ENCODE peak calls at places on chromosomes 11 and 22, in six cellular contexts. One of them, this sample, is unnamed.

GRCh38 chr22:30422481-30423295 is 2.9 kb upstream of the MTFP1 start:
- DNase-seq in testis: peak
- DNase-seq in uterus: peak
- DNase-seq in suprapubic skin: peak
- DNase-seq in fibroblast of lung: peak
- DNase-seq in tibial artery: peak
- DNase-seq in this sample: peak

GRCh38 chr11:78957481-78958245 is 383.0 kb upstream of the NARS2 start:
- DNase-seq in testis: no peak
- DNase-seq in uterus: no peak
- DNase-seq in suprapubic skin: no peak
- DNase-seq in fibroblast of lung: peak
- DNase-seq in tibial artery: no peak
- DNase-seq in this sample: no peak

GRCh38 chr22:30481711-30482110 is 9.9 kb upstream of the SEC14L3 start:
- DNase-seq in testis: no peak
- DNase-seq in uterus: no peak
- DNase-seq in suprapubic skin: no peak
- DNase-seq in fibroblast of lung: peak
- DNase-seq in tibial artery: no peak
- DNase-seq in this sample: no peak

GRCh38 chr11:78179459-78180071 is 8.9 kb downstream of the KCTD21 start:
- DNase-seq in testis: no peak
- DNase-seq in uterus: no peak
- DNase-seq in suprapubic skin: no peak
- DNase-seq in fibroblast of lung: no peak
- DNase-seq in tibial artery: no peak
- DNase-seq in this sample: no peak

GRCh38 chr11:281486-282161 is 3.4 kb downstream of the NLRP6 start:
- DNase-seq in testis: peak
- DNase-seq in uterus: no peak
- DNase-seq in suprapubic skin: peak
- DNase-seq in fibroblast of lung: no peak
- DNase-seq in tibial artery: no peak
- DNase-seq in this sample: no peak

GRCh38 chr22:49959782-49960158 is 802 bp upstream of the PIM3 start:
- DNase-seq in testis: no peak
- DNase-seq in uterus: no peak
- DNase-seq in suprapubic skin: no peak
- DNase-seq in fibroblast of lung: no peak
- DNase-seq in tibial artery: no peak
- DNase-seq in this sample: no peak

GRCh38 chr11:30392221-30392784 is 69.4 kb downstream of the ARL14EP start:
- DNase-seq in testis: peak
- DNase-seq in uterus: no peak
- DNase-seq in suprapubic skin: no peak
- DNase-seq in fibroblast of lung: peak
- DNase-seq in tibial artery: no peak
- DNase-seq in this sample: no peak

GRCh38 chr11:1628506-1629325 is 859 bp upstream of the KRTAP5-5 start:
- DNase-seq in testis: peak
- DNase-seq in uterus: no peak
- DNase-seq in suprapubic skin: no peak
- DNase-seq in fibroblast of lung: peak
- DNase-seq in tibial artery: no peak
- DNase-seq in this sample: no peak

GRCh38 chr11:29333993-29334780 is 682.6 kb downstream of the KCNA4 start:
- DNase-seq in testis: no peak
- DNase-seq in uterus: no peak
- DNase-seq in suprapubic skin: no peak
- DNase-seq in fibroblast of lung: peak
- DNase-seq in tibial artery: no peak
- DNase-seq in this sample: no peak

GRCh38 chr11:127651888-127652221 is 651.3 kb upstream of the KIRREL3 start:
- DNase-seq in testis: no peak
- DNase-seq in uterus: no peak
- DNase-seq in suprapubic skin: no peak
- DNase-seq in fibroblast of lung: peak
- DNase-seq in tibial artery: no peak
- DNase-seq in this sample: no peak

GRCh38 chr22:25077964-25078363 is 121.7 kb upstream of the CRYBB3 start:
- DNase-seq in testis: no peak
- DNase-seq in uterus: no peak
- DNase-seq in suprapubic skin: no peak
- DNase-seq in fibroblast of lung: no peak
- DNase-seq in tibial artery: no peak
- DNase-seq in this sample: no peak

GRCh38 chr11:47611240-47611863 is 17.1 kb upstream of the C1QTNF4 start:
- DNase-seq in testis: no peak
- DNase-seq in uterus: no peak
- DNase-seq in suprapubic skin: peak
- DNase-seq in fibroblast of lung: no peak
- DNase-seq in tibial artery: no peak
- DNase-seq in this sample: no peak

GRCh38 chr11:47615249-47615648 is 21.0 kb upstream of the C1QTNF4 start:
- DNase-seq in testis: no peak
- DNase-seq in uterus: no peak
- DNase-seq in suprapubic skin: no peak
- DNase-seq in fibroblast of lung: no peak
- DNase-seq in tibial artery: no peak
- DNase-seq in this sample: no peak

GRCh38 chr22:19713650-19714319 is 518 bp upstream of the SEPTIN5 start:
- DNase-seq in testis: no peak
- DNase-seq in uterus: no peak
- DNase-seq in suprapubic skin: no peak
- DNase-seq in fibroblast of lung: no peak
- DNase-seq in tibial artery: no peak
- DNase-seq in this sample: no peak

GRCh38 chr11:44611687-44612437 is 46.4 kb downstream of the CD82 start:
- DNase-seq in testis: no peak
- DNase-seq in uterus: no peak
- DNase-seq in suprapubic skin: no peak
- DNase-seq in fibroblast of lung: no peak
- DNase-seq in tibial artery: no peak
- DNase-seq in this sample: no peak

GRCh38 chr11:2582958-2583604 is 116.7 kb downstream of the KCNQ1OT1 start:
- DNase-seq in testis: peak
- DNase-seq in uterus: no peak
- DNase-seq in suprapubic skin: peak
- DNase-seq in fibroblast of lung: no peak
- DNase-seq in tibial artery: peak
- DNase-seq in this sample: peak

GRCh38 chr11:63862923-63863322 is 24.0 kb downstream of the MARK2 start:
- DNase-seq in testis: no peak
- DNase-seq in uterus: no peak
- DNase-seq in suprapubic skin: no peak
- DNase-seq in fibroblast of lung: no peak
- DNase-seq in tibial artery: no peak
- DNase-seq in this sample: no peak

GRCh38 chr11:83070878-83071640 is 638 bp downstream of the RAB30 start:
- DNase-seq in testis: peak
- DNase-seq in uterus: peak
- DNase-seq in suprapubic skin: no peak
- DNase-seq in fibroblast of lung: peak
- DNase-seq in tibial artery: peak
- DNase-seq in this sample: no peak

GRCh38 chr11:57482782-57483569 is 22.6 kb downstream of the RTN4RL2 start:
- DNase-seq in testis: peak
- DNase-seq in uterus: no peak
- DNase-seq in suprapubic skin: no peak
- DNase-seq in fibroblast of lung: no peak
- DNase-seq in tibial artery: no peak
- DNase-seq in this sample: no peak

GRCh38 chr22:49586244-49586748 is 241.4 kb downstream of the BRD1 start:
- DNase-seq in testis: no peak
- DNase-seq in uterus: no peak
- DNase-seq in suprapubic skin: no peak
- DNase-seq in fibroblast of lung: no peak
- DNase-seq in tibial artery: no peak
- DNase-seq in this sample: no peak

GRCh38 chr11:12278766-12279671 is 98.4 kb upstream of the PARVA start:
- DNase-seq in testis: no peak
- DNase-seq in uterus: no peak
- DNase-seq in suprapubic skin: peak
- DNase-seq in fibroblast of lung: no peak
- DNase-seq in tibial artery: no peak
- DNase-seq in this sample: no peak

GRCh38 chr11:66063900-66064299 is 6.2 kb upstream of the PACS1 start:
- DNase-seq in testis: no peak
- DNase-seq in uterus: no peak
- DNase-seq in suprapubic skin: no peak
- DNase-seq in fibroblast of lung: no peak
- DNase-seq in tibial artery: no peak
- DNase-seq in this sample: no peak

GRCh38 chr11:57324154-57324885 is 432 bp downstream of the TNKS1BP1 start:
- DNase-seq in testis: peak
- DNase-seq in uterus: peak
- DNase-seq in suprapubic skin: no peak
- DNase-seq in fibroblast of lung: peak
- DNase-seq in tibial artery: no peak
- DNase-seq in this sample: no peak

GRCh38 chr11:32187106-32187505 is 96.2 kb downstream of the RCN1 start:
- DNase-seq in testis: no peak
- DNase-seq in uterus: no peak
- DNase-seq in suprapubic skin: no peak
- DNase-seq in fibroblast of lung: no peak
- DNase-seq in tibial artery: no peak
- DNase-seq in this sample: no peak

GRCh38 chr11:32183512-32183911 is 92.6 kb downstream of the RCN1 start:
- DNase-seq in testis: no peak
- DNase-seq in uterus: no peak
- DNase-seq in suprapubic skin: no peak
- DNase-seq in fibroblast of lung: no peak
- DNase-seq in tibial artery: no peak
- DNase-seq in this sample: no peak

GRCh38 chr11:32184057-32185055 is 93.5 kb downstream of the RCN1 start:
- DNase-seq in testis: no peak
- DNase-seq in uterus: no peak
- DNase-seq in suprapubic skin: no peak
- DNase-seq in fibroblast of lung: no peak
- DNase-seq in tibial artery: no peak
- DNase-seq in this sample: no peak

GRCh38 chr11:32186118-32186517 is 95.2 kb downstream of the RCN1 start:
- DNase-seq in testis: no peak
- DNase-seq in uterus: no peak
- DNase-seq in suprapubic skin: no peak
- DNase-seq in fibroblast of lung: no peak
- DNase-seq in tibial artery: no peak
- DNase-seq in this sample: no peak

GRCh38 chr11:32188785-32189184 is 97.9 kb downstream of the RCN1 start:
- DNase-seq in testis: no peak
- DNase-seq in uterus: no peak
- DNase-seq in suprapubic skin: no peak
- DNase-seq in fibroblast of lung: no peak
- DNase-seq in tibial artery: no peak
- DNase-seq in this sample: no peak
- TF ChIP-seq CTCF in testis: no peak
- TF ChIP-seq CTCF in uterus: no peak
- TF ChIP-seq CTCF in suprapubic skin: no peak
- TF ChIP-seq CTCF in fibroblast of lung: no peak
- TF ChIP-seq CTCF in tibial artery: no peak
- TF ChIP-seq CTCF in this sample: no peak

DNA sequence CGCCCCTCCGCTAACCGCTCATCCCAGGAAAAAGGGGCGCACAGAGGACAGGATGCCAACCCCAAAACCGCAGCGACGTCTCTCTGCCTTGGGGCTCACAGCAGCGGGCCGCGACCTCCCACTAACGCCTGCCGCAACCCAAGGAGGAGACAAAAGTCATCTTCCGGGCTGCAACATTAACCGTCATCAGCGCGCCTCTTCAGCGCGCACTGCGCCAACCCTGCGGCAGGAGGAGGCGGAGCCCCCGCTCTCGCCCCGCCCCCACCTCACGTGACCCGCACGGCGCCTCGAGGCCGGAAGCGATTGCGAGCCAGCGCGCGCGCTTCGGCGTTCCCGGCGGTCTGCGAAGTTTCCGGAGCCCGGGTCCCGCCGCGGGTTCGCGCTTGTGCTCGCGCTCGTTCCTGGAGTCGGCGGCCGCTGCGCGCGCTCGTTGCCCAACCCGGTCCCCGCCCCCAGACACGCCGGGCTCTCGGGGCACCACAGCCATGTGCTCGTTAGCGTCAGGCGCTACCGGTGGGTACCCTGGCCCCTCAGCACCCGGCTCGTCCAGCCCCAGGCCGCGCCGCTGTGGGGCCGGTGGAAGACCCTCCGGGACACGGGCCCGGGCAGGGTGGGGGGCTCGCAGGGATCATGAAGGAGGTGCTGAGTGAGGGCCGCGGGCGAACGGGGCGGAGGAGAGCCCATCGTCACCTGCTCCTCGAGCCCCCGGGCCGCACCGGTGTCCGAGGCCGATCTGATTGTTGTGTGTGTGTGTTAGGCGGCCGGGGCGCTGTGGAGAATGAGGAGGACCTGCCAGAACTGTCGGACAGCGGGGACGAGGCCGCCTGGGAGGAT is at the start of gene PRMT3:
- DNase-seq in testis: peak
- DNase-seq in uterus: peak
- DNase-seq in suprapubic skin: peak
- DNase-seq in fibroblast of lung: peak
- DNase-seq in tibial artery: peak
- DNase-seq in this sample: peak
- TF ChIP-seq CTCF in testis: peak
- TF ChIP-seq CTCF in uterus: no peak
- TF ChIP-seq CTCF in suprapubic skin: peak
- TF ChIP-seq CTCF in fibroblast of lung: no peak
- TF ChIP-seq CTCF in tibial artery: peak
- TF ChIP-seq CTCF in this sample: peak

GRCh38 chr11:61901353-61901858 is 10.1 kb upstream of the FADS3 start:
- DNase-seq in testis: no peak
- DNase-seq in uterus: no peak
- DNase-seq in suprapubic skin: no peak
- DNase-seq in fibroblast of lung: no peak
- DNase-seq in tibial artery: no peak
- DNase-seq in this sample: no peak
- TF ChIP-seq CTCF in testis: no peak
- TF ChIP-seq CTCF in uterus: no peak
- TF ChIP-seq CTCF in suprapubic skin: no peak
- TF ChIP-seq CTCF in fibroblast of lung: no peak
- TF ChIP-seq CTCF in tibial artery: no peak
- TF ChIP-seq CTCF in this sample: no peak

DNA sequence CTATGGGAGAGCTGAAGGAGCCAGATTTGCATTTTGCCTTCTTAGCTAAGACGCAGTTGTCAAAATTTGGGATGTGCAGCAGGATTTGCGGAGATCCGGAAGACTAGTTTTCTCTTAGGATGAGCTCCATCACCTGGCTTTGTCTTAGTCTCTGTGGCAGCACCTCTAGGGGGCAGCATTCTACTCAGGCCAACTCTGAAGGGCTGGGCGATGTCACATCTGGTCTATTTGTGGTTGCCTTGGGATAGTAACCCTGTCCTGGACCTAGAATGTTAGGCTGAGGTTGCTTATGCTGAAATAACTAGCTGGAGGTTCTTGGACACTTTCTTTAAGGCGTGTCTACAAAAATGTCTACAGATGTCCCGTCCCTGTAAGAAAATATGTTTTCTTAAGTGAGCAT is 116.2 kb downstream of the FAT3 start:
- DNase-seq in testis: peak
- DNase-seq in uterus: no peak
- DNase-seq in suprapubic skin: no peak
- DNase-seq in fibroblast of lung: peak
- DNase-seq in tibial artery: no peak
- DNase-seq in this sample: no peak
- TF ChIP-seq CTCF in testis: peak
- TF ChIP-seq CTCF in uterus: no peak
- TF ChIP-seq CTCF in suprapubic skin: no peak
- TF ChIP-seq CTCF in fibroblast of lung: peak
- TF ChIP-seq CTCF in tibial artery: no peak
- TF ChIP-seq CTCF in this sample: no peak

GRCh38 chr11:124108158-124108557 is 7.1 kb upstream of the VWA5A start:
- DNase-seq in testis: peak
- DNase-seq in uterus: no peak
- DNase-seq in suprapubic skin: no peak
- DNase-seq in fibroblast of lung: peak
- DNase-seq in tibial artery: no peak
- DNase-seq in this sample: no peak
- TF ChIP-seq CTCF in testis: no peak
- TF ChIP-seq CTCF in uterus: no peak
- TF ChIP-seq CTCF in suprapubic skin: no peak
- TF ChIP-seq CTCF in fibroblast of lung: peak
- TF ChIP-seq CTCF in tibial artery: no peak
- TF ChIP-seq CTCF in this sample: peak

This sample was measured in CD14-positive monocyte.